ENCODE peak calls at places on chromosomes 3 and 15, in eight cellular contexts. One of them, this sample, is unnamed.

GRCh38 chr15:91975241-91975978 is 121.9 kb downstream of the SLCO3A1 start:
- DNase-seq in fibroblast of mammary gland: no peak
- DNase-seq in AG04450: no peak
- DNase-seq in fibroblast of the aortic adventitia: no peak
- DNase-seq in Calu3: peak; percentile 23
- DNase-seq in brain microvascular endothelial cell: no peak
- DNase-seq in sigmoid colon: no peak
- DNase-seq in cardiac muscle cell: no peak
- DNase-seq in this sample: no peak

GRCh38 chr3:112894258-112894657 is 47.6 kb upstream of the CD200R1L start:
- DNase-seq in cardiac muscle cell: no peak
- DNase-seq in sigmoid colon: no peak
- DNase-seq in brain microvascular endothelial cell: peak; percentile 18
- DNase-seq in fibroblast of mammary gland: peak; percentile 19
- DNase-seq in fibroblast of the aortic adventitia: peak; percentile 22
- DNase-seq in Calu3: no peak
- DNase-seq in AG04450: peak; percentile 4
- DNase-seq in this sample: no peak

GRCh38 chr3:12662593-12663310 is 1.2 kb downstream of the RAF1 start:
- DNase-seq in brain microvascular endothelial cell: no peak
- DNase-seq in AG04450: no peak
- DNase-seq in sigmoid colon: no peak
- DNase-seq in Calu3: peak; percentile 12
- DNase-seq in cardiac muscle cell: peak; percentile 66
- DNase-seq in fibroblast of the aortic adventitia: peak; percentile 42
- DNase-seq in fibroblast of mammary gland: peak; percentile 62
- DNase-seq in this sample: peak; percentile 48

GRCh38 chr3:77041156-77041696 is 1.3 kb downstream of the ROBO2 start:
- DNase-seq in brain microvascular endothelial cell: no peak
- DNase-seq in fibroblast of mammary gland: no peak
- DNase-seq in sigmoid colon: no peak
- DNase-seq in fibroblast of the aortic adventitia: no peak
- DNase-seq in cardiac muscle cell: no peak
- DNase-seq in AG04450: no peak
- DNase-seq in Calu3: no peak
- DNase-seq in this sample: no peak

GRCh38 chr3:94686208-94686607 is 623.3 kb downstream of the NSUN3 start:
- DNase-seq in sigmoid colon: no peak
- DNase-seq in cardiac muscle cell: no peak
- DNase-seq in brain microvascular endothelial cell: no peak
- DNase-seq in Calu3: no peak
- DNase-seq in AG04450: no peak
- DNase-seq in fibroblast of mammary gland: no peak
- DNase-seq in fibroblast of the aortic adventitia: no peak
- DNase-seq in this sample: no peak

GRCh38 chr15:74631408-74631807 is 15.8 kb downstream of the CLK3 start:
- DNase-seq in fibroblast of the aortic adventitia: no peak
- DNase-seq in fibroblast of mammary gland: no peak
- DNase-seq in Calu3: no peak
- DNase-seq in AG04450: no peak
- DNase-seq in brain microvascular endothelial cell: no peak
- DNase-seq in sigmoid colon: no peak
- DNase-seq in cardiac muscle cell: no peak
- DNase-seq in this sample: no peak

GRCh38 chr15:71757741-71758530 is 52.4 kb upstream of the NR2E3 start:
- DNase-seq in Calu3: no peak
- DNase-seq in AG04450: no peak
- DNase-seq in cardiac muscle cell: no peak
- DNase-seq in fibroblast of the aortic adventitia: no peak
- DNase-seq in fibroblast of mammary gland: no peak
- DNase-seq in brain microvascular endothelial cell: no peak
- DNase-seq in sigmoid colon: no peak
- DNase-seq in this sample: peak; percentile 45

GRCh38 chr3:138023754-138024153 is 13.8 kb downstream of the CLDN18 start:
- DNase-seq in sigmoid colon: no peak
- DNase-seq in fibroblast of mammary gland: no peak
- DNase-seq in Calu3: no peak
- DNase-seq in brain microvascular endothelial cell: no peak
- DNase-seq in fibroblast of the aortic adventitia: no peak
- DNase-seq in AG04450: no peak
- DNase-seq in cardiac muscle cell: no peak
- DNase-seq in this sample: no peak

GRCh38 chr3:166570136-166570535 is 732.9 kb upstream of the BCHE start:
- DNase-seq in cardiac muscle cell: no peak
- DNase-seq in brain microvascular endothelial cell: no peak
- DNase-seq in sigmoid colon: no peak
- DNase-seq in fibroblast of mammary gland: no peak
- DNase-seq in AG04450: no peak
- DNase-seq in Calu3: no peak
- DNase-seq in fibroblast of the aortic adventitia: no peak
- DNase-seq in this sample: no peak

GRCh38 chr3:128277378-128278049 is 124.2 kb downstream of the EEFSEC start:
- DNase-seq in fibroblast of mammary gland: no peak
- DNase-seq in AG04450: no peak
- DNase-seq in cardiac muscle cell: no peak
- DNase-seq in sigmoid colon: peak; percentile 30
- DNase-seq in fibroblast of the aortic adventitia: no peak
- DNase-seq in brain microvascular endothelial cell: no peak
- DNase-seq in Calu3: no peak
- DNase-seq in this sample: no peak

GRCh38 chr15:58469432-58470353 is 37.9 kb downstream of the LIPC start:
- DNase-seq in sigmoid colon: no peak
- DNase-seq in fibroblast of mammary gland: peak; percentile 90
- DNase-seq in fibroblast of the aortic adventitia: peak; percentile 99
- DNase-seq in Calu3: peak; percentile 86
- DNase-seq in brain microvascular endothelial cell: peak; percentile 97
- DNase-seq in cardiac muscle cell: no peak
- DNase-seq in AG04450: peak; percentile 92
- DNase-seq in this sample: no peak

GRCh38 chr15:85672338-85673097 is 122.2 kb downstream of the KLHL25 start:
- DNase-seq in fibroblast of the aortic adventitia: peak; percentile 18
- DNase-seq in Calu3: no peak
- DNase-seq in brain microvascular endothelial cell: no peak
- DNase-seq in cardiac muscle cell: no peak
- DNase-seq in fibroblast of mammary gland: peak; percentile 55
- DNase-seq in sigmoid colon: no peak
- DNase-seq in AG04450: no peak
- DNase-seq in this sample: no peak

GRCh38 chr3:82080261-82080660 is 318.8 kb upstream of the GBE1 start:
- DNase-seq in cardiac muscle cell: no peak
- DNase-seq in fibroblast of the aortic adventitia: peak; percentile 28
- DNase-seq in fibroblast of mammary gland: no peak
- DNase-seq in Calu3: no peak
- DNase-seq in AG04450: no peak
- DNase-seq in sigmoid colon: no peak
- DNase-seq in brain microvascular endothelial cell: peak; percentile 6
- DNase-seq in this sample: no peak

GRCh38 chr15:89114974-89115373 is 26.7 kb downstream of the ABHD2 start:
- DNase-seq in fibroblast of mammary gland: peak; percentile 63
- DNase-seq in cardiac muscle cell: peak; percentile 55
- DNase-seq in sigmoid colon: no peak
- DNase-seq in Calu3: no peak
- DNase-seq in brain microvascular endothelial cell: peak; percentile 87
- DNase-seq in AG04450: peak; percentile 38
- DNase-seq in fibroblast of the aortic adventitia: peak; percentile 87
- DNase-seq in this sample: no peak

GRCh38 chr3:47339951-47340350 is 40.9 kb upstream of the PTPN23 start:
- DNase-seq in fibroblast of mammary gland: no peak
- DNase-seq in sigmoid colon: peak; percentile 10
- DNase-seq in brain microvascular endothelial cell: no peak
- DNase-seq in Calu3: no peak
- DNase-seq in AG04450: no peak
- DNase-seq in cardiac muscle cell: no peak
- DNase-seq in fibroblast of the aortic adventitia: no peak
- DNase-seq in this sample: no peak

GRCh38 chr3:143035466-143036214 is 34.3 kb downstream of the U2SURP start:
- DNase-seq in sigmoid colon: no peak
- DNase-seq in fibroblast of mammary gland: peak; percentile 57
- DNase-seq in Calu3: no peak
- DNase-seq in brain microvascular endothelial cell: no peak
- DNase-seq in fibroblast of the aortic adventitia: no peak
- DNase-seq in cardiac muscle cell: no peak
- DNase-seq in AG04450: no peak
- DNase-seq in this sample: no peak

GRCh38 chr3:137709011-137709601 is 55.0 kb upstream of the SOX14 start:
- DNase-seq in AG04450: no peak
- DNase-seq in cardiac muscle cell: peak; percentile 23
- DNase-seq in fibroblast of the aortic adventitia: no peak
- DNase-seq in Calu3: peak; percentile 52
- DNase-seq in brain microvascular endothelial cell: peak; percentile 1
- DNase-seq in sigmoid colon: no peak
- DNase-seq in fibroblast of mammary gland: no peak
- DNase-seq in this sample: peak; percentile 16

GRCh38 chr3:30952786-30953185 is 58.3 kb upstream of the GADL1 start:
- DNase-seq in brain microvascular endothelial cell: no peak
- DNase-seq in sigmoid colon: no peak
- DNase-seq in Calu3: no peak
- DNase-seq in fibroblast of the aortic adventitia: peak; percentile 45
- DNase-seq in cardiac muscle cell: no peak
- DNase-seq in AG04450: no peak
- DNase-seq in fibroblast of mammary gland: no peak
- DNase-seq in this sample: no peak

GRCh38 chr3:171187706-171188290 is 161.3 kb upstream of the SLC2A2 start:
- DNase-seq in Calu3: peak; percentile 54
- DNase-seq in AG04450: no peak
- DNase-seq in cardiac muscle cell: peak; percentile 58
- DNase-seq in fibroblast of mammary gland: peak; percentile 56
- DNase-seq in sigmoid colon: no peak
- DNase-seq in brain microvascular endothelial cell: peak; percentile 28
- DNase-seq in fibroblast of the aortic adventitia: peak; percentile 61
- DNase-seq in this sample: peak; percentile 17

GRCh38 chr15:37134699-37135131 is 34.4 kb upstream of the MEIS2 start:
- DNase-seq in fibroblast of the aortic adventitia: peak; percentile 73
- DNase-seq in brain microvascular endothelial cell: peak; percentile 37
- DNase-seq in AG04450: no peak
- DNase-seq in Calu3: peak; percentile 12
- DNase-seq in fibroblast of mammary gland: peak; percentile 69
- DNase-seq in sigmoid colon: no peak
- DNase-seq in cardiac muscle cell: peak; percentile 64
- DNase-seq in this sample: no peak

DNA sequence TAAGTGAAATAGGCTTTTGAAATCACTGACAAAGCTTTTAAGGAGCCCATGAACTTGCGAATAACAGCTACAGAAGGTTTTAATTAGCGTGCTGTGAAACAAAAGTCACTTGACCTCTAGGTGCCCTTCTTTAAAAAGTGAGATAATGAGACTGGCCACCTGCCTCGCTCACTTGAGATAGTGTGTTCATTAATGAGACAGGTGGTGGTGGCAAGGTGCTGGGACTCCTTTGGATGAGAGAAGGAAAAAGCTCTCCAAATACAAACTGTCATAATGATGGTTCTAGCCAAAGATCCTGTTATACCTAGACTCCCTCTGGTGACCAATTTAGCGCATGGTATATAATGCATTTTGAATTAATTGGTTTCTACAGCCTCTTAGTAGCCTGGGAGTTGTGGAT is 22.7 kb upstream of the IREB2 start:
- DNase-seq in AG04450: no peak
- DNase-seq in cardiac muscle cell: peak; percentile 32
- DNase-seq in sigmoid colon: peak; percentile 12
- DNase-seq in Calu3: peak; percentile 10
- DNase-seq in brain microvascular endothelial cell: peak; percentile 13
- DNase-seq in fibroblast of the aortic adventitia: peak; percentile 52
- DNase-seq in fibroblast of mammary gland: peak; percentile 23
- DNase-seq in this sample: no peak
- TF ChIP-seq CTCF in AG04450: peak; percentile 48
- TF ChIP-seq CTCF in cardiac muscle cell: peak; percentile 46
- TF ChIP-seq CTCF in sigmoid colon: peak; percentile 16
- TF ChIP-seq CTCF in Calu3: peak; percentile 33
- TF ChIP-seq CTCF in brain microvascular endothelial cell: peak; percentile 49
- TF ChIP-seq CTCF in fibroblast of the aortic adventitia: peak; percentile 45
- TF ChIP-seq CTCF in fibroblast of mammary gland: peak; percentile 34
- TF ChIP-seq CTCF in this sample: peak; percentile 17

DNA sequence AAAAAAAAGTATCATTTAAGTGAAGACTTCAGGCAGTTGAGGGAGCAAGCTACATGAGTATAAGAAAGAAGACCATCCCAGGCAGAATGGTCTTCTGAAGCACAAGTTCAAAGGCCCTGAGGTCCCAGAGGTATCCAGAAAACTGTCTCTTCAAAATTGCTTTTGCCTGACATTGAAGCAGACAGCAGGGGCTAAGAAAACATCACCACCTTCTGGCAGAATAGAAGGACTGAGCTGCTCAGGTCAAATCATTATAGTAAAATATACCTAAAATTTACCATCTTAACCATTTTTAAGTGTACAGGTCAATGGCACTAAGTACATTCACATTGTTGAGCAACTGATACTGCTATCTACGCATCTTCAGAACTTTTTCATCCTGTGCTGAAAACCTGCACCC is 16.4 kb downstream of the GPR160 start:
- DNase-seq in fibroblast of the aortic adventitia: peak; percentile 14
- DNase-seq in fibroblast of mammary gland: no peak
- DNase-seq in AG04450: no peak
- DNase-seq in Calu3: no peak
- DNase-seq in sigmoid colon: no peak
- DNase-seq in cardiac muscle cell: no peak
- DNase-seq in brain microvascular endothelial cell: no peak
- DNase-seq in this sample: no peak
- TF ChIP-seq CTCF in fibroblast of the aortic adventitia: peak; percentile 27
- TF ChIP-seq CTCF in fibroblast of mammary gland: peak; percentile 39
- TF ChIP-seq CTCF in AG04450: peak; percentile 45
- TF ChIP-seq CTCF in Calu3: peak; percentile 55
- TF ChIP-seq CTCF in sigmoid colon: no peak
- TF ChIP-seq CTCF in cardiac muscle cell: peak; percentile 39
- TF ChIP-seq CTCF in brain microvascular endothelial cell: peak; percentile 44
- TF ChIP-seq CTCF in this sample: no peak

GRCh38 chr3:148379763-148380162 is 317.9 kb upstream of the AGTR1 start:
- DNase-seq in cardiac muscle cell: peak; percentile 67
- DNase-seq in AG04450: peak; percentile 23
- DNase-seq in brain microvascular endothelial cell: peak; percentile 64
- DNase-seq in fibroblast of the aortic adventitia: peak; percentile 79
- DNase-seq in fibroblast of mammary gland: peak; percentile 76
- DNase-seq in sigmoid colon: no peak
- DNase-seq in Calu3: peak; percentile 55
- DNase-seq in this sample: peak; percentile 6
- TF ChIP-seq CTCF in cardiac muscle cell: peak; percentile 45
- TF ChIP-seq CTCF in AG04450: peak; percentile 65
- TF ChIP-seq CTCF in brain microvascular endothelial cell: peak; percentile 57
- TF ChIP-seq CTCF in fibroblast of the aortic adventitia: peak; percentile 66
- TF ChIP-seq CTCF in fibroblast of mammary gland: peak; percentile 72
- TF ChIP-seq CTCF in sigmoid colon: peak; percentile 55
- TF ChIP-seq CTCF in Calu3: peak; percentile 39
- TF ChIP-seq CTCF in this sample: peak; percentile 50

DNA sequence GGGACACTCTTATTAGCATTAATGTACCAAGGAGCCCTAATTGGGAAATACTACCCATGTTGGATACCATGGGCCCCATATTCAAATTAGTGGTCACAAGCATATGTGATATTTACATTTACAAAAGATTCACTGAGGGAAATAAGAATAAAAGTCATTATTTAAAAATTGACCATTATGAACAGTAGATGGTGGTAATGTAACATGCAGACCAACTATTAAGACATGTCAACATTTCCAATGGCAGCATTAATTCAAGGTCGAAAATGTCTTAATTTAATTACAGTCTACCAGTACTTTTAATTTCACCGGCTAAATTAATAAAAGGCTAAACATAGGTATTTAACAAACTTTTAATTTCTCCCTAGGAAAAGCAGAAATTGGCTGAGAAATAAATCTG is 26.3 kb downstream of the NEK11 start:
- DNase-seq in fibroblast of the aortic adventitia: peak; percentile 51
- DNase-seq in Calu3: no peak
- DNase-seq in sigmoid colon: no peak
- DNase-seq in brain microvascular endothelial cell: no peak
- DNase-seq in AG04450: no peak
- DNase-seq in fibroblast of mammary gland: peak; percentile 30
- DNase-seq in cardiac muscle cell: no peak
- DNase-seq in this sample: no peak
- TF ChIP-seq CTCF in fibroblast of the aortic adventitia: peak; percentile 39
- TF ChIP-seq CTCF in Calu3: no peak
- TF ChIP-seq CTCF in sigmoid colon: no peak
- TF ChIP-seq CTCF in brain microvascular endothelial cell: peak; percentile 22
- TF ChIP-seq CTCF in AG04450: peak; percentile 28
- TF ChIP-seq CTCF in fibroblast of mammary gland: peak; percentile 42
- TF ChIP-seq CTCF in cardiac muscle cell: peak; percentile 41
- TF ChIP-seq CTCF in this sample: no peak

This sample was measured in nephron progenitor cell.